ENCODE peak calls at places on chromosomes 12 and 14, in eight cellular contexts. N, A, R, G, Q, L, T and U are unnamed samples.

GRCh38 chr14:94636744-94637412 is 24.7 kb downstream of the SERPINA3 start:
- DNase-seq in N (no peak), A (peak), R (no peak), G (peak), Q (no peak), L (no peak), T (no peak), U (no peak)

GRCh38 chr12:50099302-50100008 is 4.4 kb upstream of the GPD1 start:
- DNase-seq in N (no peak), A (peak), R (no peak), G (peak), Q (no peak), L (no peak), T (no peak), U (no peak)

GRCh38 chr12:105860556-105861207 is 278.1 kb downstream of the NUAK1 start:
- DNase-seq in N (no peak), A (no peak), R (no peak), G (no peak), Q (no peak), L (no peak), T (no peak), U (no peak)

GRCh38 chr14:87745507-87746118 is 247.4 kb downstream of the GALC start:
- DNase-seq in N (no peak), A (peak), R (peak), G (peak), Q (no peak), L (no peak), T (no peak), U (no peak)

GRCh38 chr12:95201056-95201670 is 16.1 kb downstream of the FGD6 start:
- DNase-seq in N (no peak), A (no peak), R (no peak), G (peak), Q (no peak), L (no peak), T (no peak), U (no peak)

GRCh38 chr12:25788707-25789106 is 169.8 kb upstream of the RASSF8 start:
- DNase-seq in N (no peak), A (peak), R (no peak), G (no peak), Q (no peak), L (no peak), T (no peak), U (no peak)

GRCh38 chr14:94028450-94028826 is 2.3 kb downstream of the OTUB2 start:
- DNase-seq in N (no peak), A (no peak), R (peak), G (no peak), Q (no peak), L (no peak), T (no peak), U (no peak)

GRCh38 chr12:70919597-70920035 is 922 bp downstream of the PTPRR start:
- DNase-seq in N (no peak), A (peak), R (no peak), G (peak), Q (no peak), L (no peak), T (no peak), U (no peak)

GRCh38 chr12:52977195-52977594 is 28.3 kb downstream of the KRT18 start:
- DNase-seq in N (no peak), A (no peak), R (no peak), G (no peak), Q (no peak), L (no peak), T (no peak), U (no peak)

GRCh38 chr12:4789776-4790175 is 69.6 kb downstream of the GALNT8 start:
- DNase-seq in N (no peak), A (no peak), R (no peak), G (no peak), Q (no peak), L (no peak), T (no peak), U (no peak)

DNA sequence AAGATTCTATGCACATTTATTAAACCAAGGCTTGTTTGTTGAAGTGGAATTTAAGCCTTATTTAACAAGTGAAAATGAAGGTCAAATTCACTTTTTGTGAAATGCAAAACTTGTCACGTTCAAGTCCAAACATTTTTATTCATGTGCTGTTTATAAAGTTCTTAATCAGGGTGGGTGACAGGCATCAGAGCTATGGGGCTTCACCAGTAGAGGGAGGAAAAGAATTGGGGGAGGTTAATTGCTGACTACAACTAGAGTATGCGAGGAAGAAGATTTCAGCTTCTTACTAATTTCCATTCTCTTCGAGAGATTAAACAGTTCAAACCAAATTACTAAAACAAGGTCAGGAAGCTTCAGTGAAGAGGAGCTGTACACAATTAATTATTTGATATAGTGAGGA is 9.7 kb downstream of the MOK start:
- DNase-seq in N (no peak), A (peak), R (no peak), G (peak), Q (no peak), L (no peak), T (no peak), U (no peak)
- TF ChIP-seq CTCF in N (no peak), A (peak), R (no peak), G (peak), Q (no peak), L (no peak), T (no peak), U (no peak)

DNA sequence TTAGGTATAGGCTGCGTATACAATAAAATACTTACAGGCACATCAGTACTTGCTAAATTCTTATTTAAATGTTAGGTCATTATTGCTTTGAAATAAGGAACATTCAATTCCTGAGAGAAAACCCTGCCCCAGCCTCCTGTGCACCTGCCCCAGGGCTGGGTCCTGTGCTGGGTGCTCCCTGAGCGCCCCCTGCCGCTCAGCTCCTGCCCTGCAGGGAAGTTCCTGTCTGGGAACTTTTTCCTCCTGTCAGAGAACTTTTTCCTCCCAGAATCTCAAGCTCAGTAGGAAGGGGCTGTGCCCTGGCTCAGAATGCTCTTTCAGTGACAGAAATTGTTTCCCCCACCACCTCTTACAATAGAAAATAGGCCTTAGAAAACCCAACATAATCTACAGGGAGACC is 751.1 kb downstream of the TMEM121 start:
- DNase-seq in N (no peak), A (no peak), R (peak), G (no peak), Q (no peak), L (no peak), T (no peak), U (peak)
- TF ChIP-seq CTCF in N (no peak), A (no peak), R (peak), G (no peak), Q (no peak), L (no peak), T (no peak), U (peak)

GRCh38 chr14:66923251-66923650 is 266.0 kb upstream of the GARIN2 start:
- DNase-seq in N (no peak), A (no peak), R (no peak), G (no peak), Q (no peak), L (no peak), T (no peak), U (no peak)
- TF ChIP-seq CTCF in N (no peak), A (no peak), R (no peak), G (no peak), Q (no peak), L (no peak), T (no peak), U (no peak)

DNA sequence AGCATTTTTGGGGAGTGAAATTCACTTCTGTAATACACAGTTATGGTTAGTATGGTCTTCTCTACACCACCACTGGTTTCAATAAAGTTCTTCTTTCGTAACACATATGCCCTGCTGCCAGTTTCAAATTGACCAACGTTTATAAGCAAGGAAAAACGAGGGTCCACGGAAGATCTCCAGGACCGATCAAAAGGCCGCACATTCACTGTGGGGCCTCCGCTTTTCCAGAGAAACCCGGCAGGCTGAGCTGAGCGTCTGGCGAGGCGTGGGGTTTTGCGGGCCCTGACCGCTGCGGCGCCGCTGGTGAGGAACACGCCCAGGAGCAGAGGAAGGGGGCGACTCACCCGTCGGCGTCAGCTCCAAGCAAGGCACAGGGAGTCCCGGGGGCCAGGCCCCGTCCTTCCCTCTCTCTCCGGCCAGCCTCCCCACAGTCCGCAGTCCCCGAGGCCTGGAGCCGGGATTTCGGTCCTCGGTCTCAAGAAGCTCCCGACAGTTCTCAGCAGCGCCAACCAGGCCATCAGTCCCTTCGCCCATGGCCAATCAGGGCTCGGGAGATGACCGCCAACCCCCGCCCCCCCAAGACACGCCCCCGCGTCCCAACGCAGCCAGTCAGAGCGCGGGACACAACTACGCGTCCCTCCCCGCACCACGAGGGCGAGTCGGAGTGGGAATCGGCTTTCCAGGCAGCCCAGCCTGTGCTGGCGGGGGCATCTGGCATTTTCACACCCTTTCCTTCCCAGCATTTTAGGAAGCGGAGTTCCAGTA is at the start of gene MTERF2:
- DNase-seq in N (peak), A (peak), R (peak), G (peak), Q (peak), L (peak), T (peak), U (peak)
- TF ChIP-seq CTCF in N (no peak), A (no peak), R (no peak), G (peak), Q (no peak), L (no peak), T (no peak), U (no peak)

DNA sequence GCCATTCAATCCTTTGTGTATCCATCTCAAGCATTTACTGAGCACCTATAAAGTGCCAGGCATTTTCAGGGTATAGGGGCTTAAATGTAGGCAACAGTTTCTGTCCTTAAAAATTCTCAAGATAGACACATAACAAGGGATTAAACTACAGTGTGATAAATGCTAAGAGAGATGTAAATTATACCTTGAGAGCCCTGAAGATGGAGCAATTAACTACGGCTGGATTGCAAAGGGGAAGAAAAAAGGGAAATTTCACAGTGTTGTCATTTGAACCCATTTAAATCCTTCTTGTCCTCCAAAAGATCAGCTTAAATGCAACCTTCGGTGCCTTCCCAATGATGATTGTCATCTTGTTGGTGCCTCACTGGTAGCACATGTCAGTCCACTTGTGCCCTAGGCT is 11.5 kb upstream of the IL26 start:
- DNase-seq in N (no peak), A (peak), R (no peak), G (peak), Q (no peak), L (no peak), T (no peak), U (no peak)
- TF ChIP-seq CTCF in N (no peak), A (peak), R (peak), G (peak), Q (peak), L (no peak), T (no peak), U (no peak)

GRCh38 chr12:100877776-100878175 is 83.2 kb downstream of the ANO4 start:
- DNase-seq in N (no peak), A (no peak), R (no peak), G (peak), Q (no peak), L (no peak), T (no peak), U (no peak)
- TF ChIP-seq CTCF in N (no peak), A (peak), R (peak), G (peak), Q (no peak), L (no peak), T (peak), U (no peak)